ENCODE peak calls at places on chromosomes 13 and 19, in nine cellular contexts. N, Q, C, R, J, L, X, P and M are unnamed samples.
A peak's percentile ranks its signal among the peaks of the same experiment; 100 is the strongest.

GRCh38 chr13:65929436-65929835 is 1300.7 kb downstream of the PCDH9 start:
- DNase-seq in N (no peak), Q (no peak), C (no peak), R (no peak), J (no peak), L (no peak), X (peak; percentile 86), P (no peak), M (no peak)

GRCh38 chr13:105848494-105848893 is 687.0 kb downstream of the EFNB2 start:
- DNase-seq in N (no peak), Q (no peak), C (no peak), R (no peak), J (no peak), L (no peak), X (no peak), P (no peak), M (no peak)

GRCh38 chr19:49340865-49341718 is 5.9 kb downstream of the CD37 start:
- DNase-seq in N (no peak), Q (peak; percentile 14), C (peak; percentile 46), R (no peak), J (no peak), L (no peak), X (no peak), P (peak; percentile 78), M (no peak)

GRCh38 chr19:29831041-29831548 is 19.3 kb downstream of the CCNE1 start:
- DNase-seq in N (no peak), Q (no peak), C (peak; percentile 52), R (no peak), J (no peak), L (no peak), X (no peak), P (no peak), M (no peak)

GRCh38 chr19:17757125-17757524 is 5.8 kb downstream of the FCHO1 start:
- DNase-seq in N (peak; percentile 86), Q (peak; percentile 45), C (peak; percentile 66), R (peak; percentile 71), J (no peak), L (peak; percentile 26), X (peak; percentile 50), P (no peak), M (peak; percentile 51)

GRCh38 chr13:46687810-46688209 is 109.2 kb downstream of the ESD start:
- DNase-seq in N (no peak), Q (no peak), C (no peak), R (no peak), J (no peak), L (no peak), X (peak; percentile 46), P (no peak), M (no peak)

GRCh38 chr19:56966697-56967299 is 126.3 kb upstream of the PEG3 start:
- DNase-seq in N (peak; percentile 79), Q (no peak), C (no peak), R (no peak), J (no peak), L (peak; percentile 47), X (no peak), P (no peak), M (no peak)

GRCh38 chr13:19959831-19960672 is 1.5 kb downstream of the ZMYM2 start:
- DNase-seq in N (peak; percentile 81), Q (peak; percentile 80), C (peak; percentile 93), R (peak; percentile 88), J (peak; percentile 77), L (peak; percentile 82), X (peak; percentile 90), P (peak; percentile 96), M (peak; percentile 54)

GRCh38 chr19:6092329-6093286 is 17.7 kb downstream of the RFX2 start:
- DNase-seq in N (peak; percentile 75), Q (peak; percentile 88), C (peak; percentile 91), R (peak; percentile 91), J (peak; percentile 61), L (peak; percentile 74), X (peak; percentile 88), P (no peak), M (peak; percentile 90)

GRCh38 chr13:48965736-48966135 is 10.0 kb upstream of the FNDC3A start:
- DNase-seq in N (no peak), Q (no peak), C (no peak), R (no peak), J (no peak), L (no peak), X (no peak), P (no peak), M (no peak)

GRCh38 chr13:34750078-34750703 is 191.9 kb upstream of the NBEA start:
- DNase-seq in N (peak; percentile 68), Q (no peak), C (no peak), R (peak; percentile 13), J (no peak), L (peak; percentile 57), X (no peak), P (no peak), M (no peak)

GRCh38 chr13:58979851-58980250 is 1183.9 kb downstream of the DIAPH3 start:
- DNase-seq in N (no peak), Q (no peak), C (no peak), R (no peak), J (no peak), L (no peak), X (no peak), P (no peak), M (no peak)

GRCh38 chr13:46490129-46490528 is 62.8 kb upstream of the LRCH1 start:
- DNase-seq in N (no peak), Q (no peak), C (no peak), R (no peak), J (no peak), L (no peak), X (no peak), P (no peak), M (no peak)

GRCh38 chr13:78876915-78877549 is 218.1 kb upstream of the OBI1 start:
- DNase-seq in N (no peak), Q (no peak), C (no peak), R (no peak), J (no peak), L (no peak), X (no peak), P (peak; percentile 58), M (peak; percentile 23)

GRCh38 chr19:42051166-42052115 is 18.6 kb downstream of the GRIK5 start:
- DNase-seq in N (no peak), Q (no peak), C (no peak), R (no peak), J (no peak), L (no peak), X (no peak), P (no peak), M (no peak)

GRCh38 chr19:18112989-18113478 is 15.5 kb downstream of the MAST3 start:
- DNase-seq in N (peak; percentile 89), Q (peak; percentile 73), C (peak; percentile 94), R (peak; percentile 91), J (peak; percentile 84), L (peak; percentile 77), X (peak; percentile 71), P (peak; percentile 94), M (peak; percentile 89)

GRCh38 chr13:108795841-108796240 is 166.4 kb downstream of the MYO16 start:
- DNase-seq in N (no peak), Q (no peak), C (no peak), R (no peak), J (no peak), L (no peak), X (peak; percentile 12), P (no peak), M (no peak)

GRCh38 chr19:12077375-12077774 is 12.8 kb downstream of the ZNF844 start:
- DNase-seq in N (no peak), Q (no peak), C (no peak), R (no peak), J (no peak), L (no peak), X (no peak), P (no peak), M (no peak)

GRCh38 chr19:12075538-12076139 is 11.1 kb downstream of the ZNF844 start:
- DNase-seq in N (no peak), Q (no peak), C (no peak), R (no peak), J (no peak), L (no peak), X (no peak), P (no peak), M (no peak)
- H3K9me3 ChIP-seq in N (peaks cover 48% of the 10 kb centered on the region), Q (peaks cover 94% of the 10 kb centered on the region), C (peaks cover 95% of the 10 kb centered on the region), R (peaks cover 98% of the 10 kb centered on the region), J (peaks cover 15% of the 10 kb centered on the region), L (peaks cover 98% of the 10 kb centered on the region), X (peaks cover 83% of the 10 kb centered on the region), P (peaks cover 100% of the 10 kb centered on the region), M (peaks cover 95% of the 10 kb centered on the region)

GRCh38 chr19:55146648-55147218 is 2.3 kb downstream of the TNNT1 start:
- DNase-seq in N (no peak), Q (no peak), C (no peak), R (no peak), J (no peak), L (no peak), X (no peak), P (no peak), M (peak; percentile 65)
- TF ChIP-seq POLR2A in N (no peak), Q (no peak), C (no peak), R (no peak), J (no peak), L (no peak), X (no peak), P (no peak), M (no peak)

GRCh38 chr19:12187625-12188024 is 24.7 kb downstream of the ZNF136 start:
- DNase-seq in N (no peak), Q (no peak), C (no peak), R (no peak), J (no peak), L (no peak), X (no peak), P (no peak), M (no peak)
- H3K9me3 ChIP-seq in N (no peaks in the 10 kb centered on the region), Q (peaks cover 86% of the 10 kb centered on the region), C (peaks cover 83% of the 10 kb centered on the region), R (peaks cover 58% of the 10 kb centered on the region), J (peaks cover 3% of the 10 kb centered on the region), L (peaks cover 63% of the 10 kb centered on the region), X (peaks cover 76% of the 10 kb centered on the region), P (peaks cover 76% of the 10 kb centered on the region), M (peaks cover 94% of the 10 kb centered on the region)

DNA sequence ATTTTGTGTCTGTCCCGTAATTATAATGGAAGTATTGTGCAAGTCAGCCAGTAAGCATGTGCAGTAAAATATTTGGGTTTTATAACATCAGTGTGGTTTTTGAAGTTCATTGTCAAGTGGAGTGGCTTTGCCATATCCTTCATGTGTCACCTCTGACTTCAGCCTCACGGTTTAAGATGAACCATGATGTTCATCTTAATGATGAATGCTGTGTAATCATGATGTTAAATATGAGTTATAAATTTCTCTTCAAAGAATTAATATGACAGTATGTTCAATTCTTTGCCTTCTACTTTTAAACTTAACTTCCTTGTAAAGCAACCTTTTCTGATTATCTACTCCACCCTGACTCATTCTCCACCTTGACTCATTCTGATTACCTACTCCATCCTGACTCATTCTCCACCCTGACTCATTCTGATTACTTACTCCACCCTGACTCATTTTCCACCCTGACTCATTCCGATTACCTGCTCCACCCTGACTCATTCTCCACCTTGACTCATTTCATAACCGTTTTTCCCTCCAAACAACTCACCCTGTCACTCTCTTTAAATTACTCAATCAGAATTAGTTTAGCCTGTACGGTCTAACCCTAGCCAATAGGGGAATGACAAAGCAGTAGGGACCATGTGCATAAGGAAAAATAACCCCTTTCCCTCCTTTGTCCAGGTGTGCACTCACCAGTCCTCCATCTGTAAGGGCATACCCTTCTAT is 50.3 kb upstream of the ANKRD10 start:
- DNase-seq in N (no peak), Q (no peak), C (no peak), R (no peak), J (no peak), L (no peak), X (peak; percentile 89), P (no peak), M (no peak)
- TF ChIP-seq POLR2A in N (no peak), Q (no peak), C (no peak), R (no peak), J (no peak), L (no peak), X (no peak), P (no peak), M (no peak)